ENCODE peak calls at places on chromosomes 5 and 9, in six cellular contexts. S is GM10248, Q is endothelial cell, H is AG10803, O is neural crest cell, M is A549. P is an unnamed sample.

GRCh38 chr5:140633081-140633471 is at the start of gene CD14:
- DNase-seq in S (no peak), Q (no peak), H (peak), O (no peak), M (peak), P (no peak)

GRCh38 chr5:149271717-149272558 is at the start of gene AFAP1L1:
- DNase-seq in S (no peak), Q (peak), H (peak), O (peak), M (peak), P (peak)

GRCh38 chr9:37035472-37036236 is 1.6 kb upstream of the PAX5 start:
- DNase-seq in S (peak), Q (peak), H (no peak), O (peak), M (no peak), P (peak)

GRCh38 chr9:126927419-126927818 is 12.8 kb downstream of the RALGPS1 start:
- DNase-seq in S (no peak), Q (no peak), H (no peak), O (no peak), M (no peak), P (no peak)

GRCh38 chr5:160083012-160083436 is 36.2 kb downstream of the PWWP2A start:
- DNase-seq in S (no peak), Q (no peak), H (peak), O (no peak), M (peak), P (no peak)

GRCh38 chr5:6182271-6182815 is 196.0 kb downstream of the MED10 start:
- DNase-seq in S (no peak), Q (no peak), H (no peak), O (no peak), M (no peak), P (no peak)

GRCh38 chr5:121152411-121152810 is 688.3 kb downstream of the PRR16 start:
- DNase-seq in S (no peak), Q (no peak), H (no peak), O (no peak), M (no peak), P (no peak)

GRCh38 chr9:133658442-133659431 is 22.6 kb downstream of the DBH start:
- DNase-seq in S (no peak), Q (no peak), H (peak), O (no peak), M (peak), P (no peak)

GRCh38 chr9:111559000-111559610 is 34.1 kb downstream of the ZNF483 start:
- DNase-seq in S (no peak), Q (no peak), H (peak), O (no peak), M (peak), P (no peak)

GRCh38 chr5:54795284-54795683 is 190.1 kb downstream of the ESM1 start:
- DNase-seq in S (no peak), Q (no peak), H (no peak), O (no peak), M (no peak), P (no peak)

GRCh38 chr5:11540112-11540511 is 364.1 kb downstream of the CTNND2 start:
- DNase-seq in S (no peak), Q (no peak), H (no peak), O (no peak), M (peak), P (no peak)

GRCh38 chr5:38673671-38674071 is 117.2 kb upstream of the LIFR start:
- DNase-seq in S (no peak), Q (no peak), H (no peak), O (no peak), M (peak), P (no peak)
- TF ChIP-seq CTCF in S (no peak), Q (peak), H (peak), O (peak), M (no peak), P (no peak)

GRCh38 chr9:90299963-90300362 is 342.7 kb downstream of the DIRAS2 start:
- DNase-seq in S (no peak), Q (no peak), H (no peak), O (no peak), M (no peak), P (no peak)

GRCh38 chr9:90306118-90306517 is 336.5 kb downstream of the DIRAS2 start:
- DNase-seq in S (no peak), Q (no peak), H (no peak), O (no peak), M (no peak), P (no peak)

GRCh38 chr9:90303653-90304052 is 339.0 kb downstream of the DIRAS2 start:
- DNase-seq in S (no peak), Q (no peak), H (no peak), O (no peak), M (no peak), P (no peak)

GRCh38 chr9:90296539-90296938 is 346.1 kb downstream of the DIRAS2 start:
- DNase-seq in S (no peak), Q (no peak), H (no peak), O (no peak), M (no peak), P (no peak)

GRCh38 chr9:90300901-90301688 is 341.5 kb downstream of the DIRAS2 start:
- DNase-seq in S (no peak), Q (no peak), H (peak), O (no peak), M (peak), P (no peak)
- TF ChIP-seq CTCF in S (no peak), Q (no peak), H (peak), O (no peak), M (no peak), P (no peak)

GRCh38 chr5:177371120-177371537 is 13.1 kb upstream of the SLC34A1 start:
- DNase-seq in S (no peak), Q (no peak), H (no peak), O (no peak), M (no peak), P (no peak)

GRCh38 chr5:177371705-177372533 is 12.3 kb upstream of the SLC34A1 start:
- DNase-seq in S (no peak), Q (no peak), H (no peak), O (no peak), M (no peak), P (no peak)

GRCh38 chr5:177369913-177370487 is 12.3 kb downstream of the RGS14 start:
- DNase-seq in S (no peak), Q (no peak), H (no peak), O (no peak), M (no peak), P (no peak)

GRCh38 chr5:177369050-177369912 is 11.6 kb downstream of the RGS14 start:
- DNase-seq in S (peak), Q (peak), H (peak), O (peak), M (peak), P (peak)

GRCh38 chr5:177370488-177371119 is 12.9 kb downstream of the RGS14 start:
- DNase-seq in S (peak), Q (peak), H (peak), O (peak), M (peak), P (peak)
- TF ChIP-seq CTCF in S (peak), Q (peak), H (peak), O (peak), M (peak), P (peak)

GRCh38 chr5:154516475-154516874 is 38.4 kb upstream of the HAND1 start:
- DNase-seq in S (no peak), Q (no peak), H (no peak), O (no peak), M (peak), P (no peak)
- TF ChIP-seq CTCF in S (no peak), Q (no peak), H (no peak), O (no peak), M (no peak), P (no peak)

DNA sequence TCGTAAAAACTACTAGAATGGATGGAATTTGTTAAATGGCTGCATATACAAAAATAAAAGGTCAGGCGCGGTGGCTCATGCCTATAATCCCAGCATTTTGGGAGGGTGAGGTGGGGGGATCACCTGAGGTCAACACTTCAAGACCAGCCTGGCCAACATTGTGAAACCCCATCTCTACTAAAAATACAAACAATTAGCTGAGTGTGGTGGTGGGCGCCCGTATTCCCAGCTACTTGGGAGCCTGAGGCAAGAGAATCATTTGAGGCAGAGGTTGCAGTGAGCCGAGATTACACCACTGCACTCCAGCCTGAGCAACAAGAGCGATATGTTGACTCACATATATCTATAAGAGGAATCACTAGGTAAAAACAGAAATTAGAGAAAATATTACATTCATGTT is 9.3 kb upstream of the GPR150 start:
- DNase-seq in S (no peak), Q (no peak), H (no peak), O (no peak), M (no peak), P (no peak)
- TF ChIP-seq CTCF in S (no peak), Q (no peak), H (no peak), O (no peak), M (no peak), P (no peak)

GRCh38 chr9:6354072-6354686 is 26.0 kb downstream of the TPD52L3 start:
- DNase-seq in S (peak), Q (peak), H (peak), O (peak), M (peak), P (peak)
- TF ChIP-seq CTCF in S (peak), Q (peak), H (peak), O (peak), M (peak), P (peak)